ENCODE peak calls at places on chromosome 22, in seven cellular contexts. R, M, P, F, K, C and U are unnamed samples.
A peak's percentile ranks its signal among the peaks of the same experiment; 100 is the strongest.

GRCh38 chr22:40594924-40595323 is 41.6 kb downstream of the MRTFA start:
- DNase-seq in R (no peak), M (no peak), P (no peak), F (no peak), K (no peak), C (peak; percentile 39), U (no peak)

GRCh38 chr22:28075260-28075981 is 156.4 kb upstream of the PITPNB start:
- DNase-seq in R (peak; percentile 86), M (peak; percentile 79), P (no peak), F (no peak), K (no peak), C (peak; percentile 3), U (peak; percentile 86)

GRCh38 chr22:47394504-47395440 is 632.3 kb downstream of the TBC1D22A start:
- DNase-seq in R (no peak), M (no peak), P (no peak), F (no peak), K (no peak), C (no peak), U (no peak)

GRCh38 chr22:44658371-44658953 is 43.5 kb upstream of the PRR5 start:
- DNase-seq in R (peak; percentile 54), M (peak; percentile 39), P (no peak), F (peak; percentile 59), K (no peak), C (no peak), U (peak; percentile 39)

GRCh38 chr22:49367016-49367697 is 460.5 kb downstream of the BRD1 start:
- DNase-seq in R (no peak), M (no peak), P (no peak), F (peak; percentile 42), K (no peak), C (no peak), U (peak; percentile 53)

GRCh38 chr22:49099496-49100124 is 728.1 kb downstream of the BRD1 start:
- DNase-seq in R (no peak), M (peak; percentile 39), P (no peak), F (no peak), K (no peak), C (peak; percentile 13), U (peak; percentile 1)

GRCh38 chr22:39765029-39765428 is 128.5 kb downstream of the ENTHD1 start:
- DNase-seq in R (no peak), M (no peak), P (no peak), F (no peak), K (no peak), C (peak; percentile 8), U (no peak)

GRCh38 chr22:38707346-38707745 is 1.6 kb downstream of the GTPBP1 start:
- DNase-seq in R (peak; percentile 42), M (no peak), P (no peak), F (no peak), K (no peak), C (peak; percentile 55), U (no peak)

GRCh38 chr22:50307891-50308596 is 598 bp upstream of the PLXNB2 start:
- DNase-seq in R (no peak), M (no peak), P (no peak), F (no peak), K (no peak), C (no peak), U (no peak)

GRCh38 chr22:19723990-19724827 is 870 bp downstream of the GP1BB start:
- DNase-seq in R (peak; percentile 14), M (no peak), P (peak; percentile 94), F (peak; percentile 93), K (no peak), C (peak; percentile 83), U (no peak)

GRCh38 chr22:42994917-42995562 is 19.9 kb downstream of the PACSIN2 start:
- DNase-seq in R (peak; percentile 92), M (peak; percentile 88), P (no peak), F (no peak), K (no peak), C (no peak), U (peak; percentile 83)

GRCh38 chr22:21078916-21079315 is 33.2 kb downstream of the LRRC74B start:
- DNase-seq in R (no peak), M (no peak), P (no peak), F (no peak), K (no peak), C (no peak), U (no peak)

GRCh38 chr22:27210111-27210739 is 552.8 kb downstream of the MIAT start:
- DNase-seq in R (no peak), M (no peak), P (no peak), F (no peak), K (no peak), C (no peak), U (no peak)

GRCh38 chr22:35987487-35987886 is 41.1 kb downstream of the RBFOX2 start:
- DNase-seq in R (no peak), M (no peak), P (no peak), F (no peak), K (no peak), C (no peak), U (peak; percentile 18)

GRCh38 chr22:35601743-35602633 is 15.1 kb downstream of the MB start:
- DNase-seq in R (peak; percentile 71), M (peak; percentile 50), P (no peak), F (no peak), K (no peak), C (no peak), U (peak; percentile 74)

GRCh38 chr22:48980409-48980808 is 847.3 kb downstream of the BRD1 start:
- DNase-seq in R (no peak), M (no peak), P (no peak), F (no peak), K (no peak), C (no peak), U (no peak)

GRCh38 chr22:38927033-38927789 is 30.2 kb upstream of the APOBEC3A start:
- DNase-seq in R (peak; percentile 39), M (peak; percentile 89), P (no peak), F (peak; percentile 89), K (peak; percentile 28), C (peak; percentile 85), U (peak; percentile 36)

GRCh38 chr22:36865346-36865745 is 4.5 kb downstream of the NCF4 start:
- DNase-seq in R (no peak), M (no peak), P (no peak), F (peak; percentile 31), K (no peak), C (peak; percentile 49), U (no peak)

GRCh38 chr22:20142711-20143621 is 7.9 kb downstream of the CCDC188 start:
- DNase-seq in R (no peak), M (no peak), P (no peak), F (no peak), K (no peak), C (no peak), U (no peak)

GRCh38 chr22:17841836-17842235 is 67.6 kb upstream of the BID start:
- DNase-seq in R (no peak), M (no peak), P (no peak), F (no peak), K (no peak), C (no peak), U (no peak)
- H3K27ac ChIP-seq in R (no peak overlapping the region), M (no peak overlapping the region), P (no peak overlapping the region), F (no peak overlapping the region), K (no peak overlapping the region), C (no peak overlapping the region), U (no peak overlapping the region)

DNA sequence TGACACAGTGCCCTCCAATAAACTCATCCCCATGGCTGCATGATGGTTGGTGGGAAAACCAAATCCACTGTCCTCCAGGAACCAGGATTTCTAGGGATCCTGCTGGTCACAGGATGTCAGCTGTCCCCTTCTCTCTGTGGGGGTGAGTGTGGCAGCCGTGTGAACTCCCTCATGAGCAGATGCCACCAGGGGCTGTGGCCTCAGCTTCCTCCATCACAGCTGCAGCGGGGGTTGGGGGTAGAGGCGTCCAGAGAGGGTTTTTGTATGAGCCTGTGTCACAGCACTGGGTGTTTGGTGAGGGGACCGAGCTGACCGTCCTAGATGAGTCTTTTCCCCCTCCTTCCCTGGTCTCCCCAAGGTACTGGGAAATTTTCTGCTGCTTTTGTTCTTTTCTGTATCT is 26.4 kb downstream of the IGLL5 start:
- DNase-seq in R (no peak), M (no peak), P (no peak), F (no peak), K (no peak), C (no peak), U (no peak)
- H3K27ac ChIP-seq in R (no peak overlapping the region), M (no peak overlapping the region), P (no peak overlapping the region), F (no peak overlapping the region), K (no peak overlapping the region), C (no peak overlapping the region), U (no peak overlapping the region)

DNA sequence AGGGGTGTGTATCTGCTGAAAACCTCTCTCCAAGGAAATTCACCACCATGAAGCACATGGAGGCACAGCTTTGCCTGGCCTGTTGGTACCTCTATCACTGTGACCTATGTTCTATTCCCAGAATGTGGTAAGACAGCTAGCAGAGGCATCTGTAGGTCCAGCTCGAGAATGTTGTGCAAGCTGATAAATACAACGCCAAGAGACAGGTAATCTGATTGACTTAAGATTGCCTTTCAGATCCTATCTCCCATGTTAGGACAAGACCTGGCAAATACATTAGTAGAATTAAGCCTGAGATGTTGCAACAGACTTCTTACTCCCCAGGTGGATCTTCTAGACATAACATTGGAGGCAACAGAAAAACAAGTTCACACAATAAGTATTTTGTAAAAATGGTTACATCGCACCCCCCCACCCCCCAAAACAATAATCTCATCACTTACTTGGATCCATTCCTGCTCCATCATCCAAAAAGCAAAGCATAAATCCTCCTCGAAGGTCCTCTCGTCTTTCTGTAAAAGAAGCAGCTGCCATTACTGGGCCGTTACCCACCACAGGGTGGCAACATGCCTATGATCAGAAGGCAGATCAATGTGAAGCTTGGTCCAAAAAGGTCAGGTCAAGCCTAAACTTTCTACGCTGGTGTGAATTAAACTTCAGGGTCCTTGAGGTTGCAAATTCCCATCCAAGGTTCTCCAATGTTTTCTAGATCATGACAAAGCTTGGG is 18.5 kb downstream of the MORC2 start:
- DNase-seq in R (no peak), M (no peak), P (no peak), F (no peak), K (no peak), C (no peak), U (no peak)
- H3K27ac ChIP-seq in R (no peak overlapping the region), M (no peak overlapping the region), P (no peak overlapping the region), F (no peak overlapping the region), K (no peak overlapping the region), C (no peak overlapping the region), U (no peak overlapping the region)

GRCh38 chr22:46250035-46250782 is at the start of gene CDPF1:
- DNase-seq in R (peak; percentile 72), M (peak; percentile 91), P (peak; percentile 88), F (peak; percentile 90), K (peak; percentile 93), C (peak; percentile 80), U (peak; percentile 65)

GRCh38 chr22:46247443-46247975 is 2.6 kb downstream of the CDPF1 start:
- DNase-seq in R (no peak), M (no peak), P (no peak), F (no peak), K (no peak), C (no peak), U (no peak)

GRCh38 chr22:46251816-46252380 is 1.8 kb upstream of the CDPF1 start:
- DNase-seq in R (no peak), M (no peak), P (no peak), F (no peak), K (no peak), C (no peak), U (no peak)

GRCh38 chr22:46251266-46251665 is 1.2 kb upstream of the CDPF1 start:
- DNase-seq in R (no peak), M (no peak), P (no peak), F (no peak), K (no peak), C (no peak), U (no peak)

DNA sequence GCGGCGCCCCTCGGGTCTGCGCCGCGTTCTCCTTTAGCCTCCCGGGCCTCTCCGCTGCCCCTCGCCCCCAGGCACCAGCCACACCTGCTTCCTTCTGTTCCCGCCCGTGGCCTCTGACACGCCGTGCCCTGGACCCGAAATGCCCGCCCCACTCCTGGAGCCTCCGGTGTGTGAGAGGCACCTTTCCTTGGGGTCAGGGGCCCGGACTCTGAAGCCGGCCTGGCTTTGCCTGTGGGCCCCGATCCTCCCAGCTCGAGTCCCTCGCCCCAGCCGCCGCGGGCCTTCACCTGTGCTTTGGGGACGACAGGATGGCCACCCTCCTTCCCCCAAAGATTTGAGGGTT is 661 bp upstream of the CDPF1 start:
- DNase-seq in R (no peak), M (no peak), P (no peak), F (no peak), K (peak; percentile 11), C (no peak), U (no peak)
- H3K27ac ChIP-seq in R (no peak overlapping the region), M (peak overlapping the region; percentile 87), P (peak overlapping the region; percentile 87), F (no peak overlapping the region), K (peak overlapping the region; percentile 65), C (no peak overlapping the region), U (no peak overlapping the region)